ENCODE peak calls at places on chromosomes 3 and 15, in six cellular contexts. G, M, D, A, Z and S are unnamed samples.

GRCh38 chr3:122661633-122662032 is 19.0 kb upstream of the PARP14 start:
- DNase-seq in G (no peak), M (no peak), D (no peak), A (no peak), Z (no peak), S (no peak)

GRCh38 chr15:90497912-90498311 is 31.8 kb upstream of the CRTC3 start:
- DNase-seq in G (peak), M (no peak), D (no peak), A (no peak), Z (no peak), S (no peak)

GRCh38 chr3:160226026-160226739 is 961 bp downstream of the C3orf80 start:
- DNase-seq in G (peak), M (no peak), D (peak), A (no peak), Z (peak), S (no peak)

GRCh38 chr3:133531981-133532380 is 41.5 kb upstream of the CDV3 start:
- DNase-seq in G (no peak), M (no peak), D (peak), A (no peak), Z (no peak), S (no peak)

GRCh38 chr3:32816439-32817194 is 1.2 kb upstream of the TRIM71 start:
- DNase-seq in G (peak), M (no peak), D (peak), A (no peak), Z (peak), S (peak)

GRCh38 chr3:172194702-172195392 is 155.5 kb downstream of the FNDC3B start:
- DNase-seq in G (no peak), M (no peak), D (peak), A (no peak), Z (peak), S (peak)

GRCh38 chr15:95626501-95627361 is 703.8 kb upstream of the NR2F2 start:
- DNase-seq in G (peak), M (no peak), D (no peak), A (no peak), Z (no peak), S (no peak)

GRCh38 chr3:168342946-168343856 is 247.5 kb upstream of the GOLIM4 start:
- DNase-seq in G (no peak), M (no peak), D (no peak), A (no peak), Z (no peak), S (no peak)

GRCh38 chr15:44188810-44189209 is 6.3 kb downstream of the FRMD5 start:
- DNase-seq in G (no peak), M (no peak), D (no peak), A (no peak), Z (no peak), S (no peak)

GRCh38 chr3:128001576-128001975 is 50.7 kb upstream of the SEC61A1 start:
- DNase-seq in G (no peak), M (no peak), D (no peak), A (no peak), Z (no peak), S (no peak)

GRCh38 chr3:81581966-81582599 is 179.4 kb downstream of the GBE1 start:
- DNase-seq in G (peak), M (peak), D (peak), A (no peak), Z (peak), S (no peak)

GRCh38 chr3:57832925-57833324 is 76.8 kb downstream of the SLMAP start:
- DNase-seq in G (no peak), M (no peak), D (no peak), A (no peak), Z (no peak), S (no peak)

GRCh38 chr3:167882057-167882667 is 146.6 kb downstream of the SERPINI1 start:
- DNase-seq in G (no peak), M (no peak), D (peak), A (no peak), Z (peak), S (no peak)

GRCh38 chr3:2826453-2826852 is 283.7 kb downstream of the IL5RA start:
- DNase-seq in G (no peak), M (no peak), D (no peak), A (no peak), Z (no peak), S (no peak)

GRCh38 chr3:190155752-190156151 is 35.1 kb upstream of the P3H2 start:
- DNase-seq in G (no peak), M (no peak), D (peak), A (no peak), Z (no peak), S (no peak)

GRCh38 chr15:32704343-32705076 is 13.3 kb upstream of the GREM1 start:
- DNase-seq in G (no peak), M (no peak), D (peak), A (no peak), Z (no peak), S (no peak)

GRCh38 chr3:14780927-14781507 is 37.7 kb upstream of the FGD5 start:
- DNase-seq in G (peak), M (peak), D (peak), A (no peak), Z (peak), S (peak)

GRCh38 chr3:29764059-29764458 is 483.2 kb downstream of the RBMS3 start:
- DNase-seq in G (no peak), M (no peak), D (peak), A (no peak), Z (no peak), S (no peak)

GRCh38 chr3:42526616-42527367 is 24.3 kb downstream of the VIPR1 start:
- DNase-seq in G (no peak), M (no peak), D (no peak), A (peak), Z (no peak), S (no peak)

GRCh38 chr3:141686477-141687280 is 51.4 kb upstream of the RNF7 start:
- DNase-seq in G (no peak), M (peak), D (peak), A (no peak), Z (peak), S (no peak)

GRCh38 chr3:152419748-152420147 is 151.0 kb downstream of the MBNL1 start:
- DNase-seq in G (no peak), M (no peak), D (no peak), A (no peak), Z (no peak), S (no peak)

GRCh38 chr15:43873651-43874050 is 46.8 kb downstream of the WDR76 start:
- DNase-seq in G (no peak), M (no peak), D (no peak), A (no peak), Z (no peak), S (no peak)

GRCh38 chr3:182121424-182121823 is 409.7 kb downstream of the SOX2 start:
- DNase-seq in G (no peak), M (no peak), D (no peak), A (no peak), Z (no peak), S (no peak)

GRCh38 chr3:136279092-136279491 is 29.0 kb downstream of the PCCB start:
- DNase-seq in G (no peak), M (no peak), D (no peak), A (no peak), Z (no peak), S (no peak)

GRCh38 chr3:137761099-137761562 is 3.0 kb upstream of the SOX14 start:
- DNase-seq in G (peak), M (no peak), D (no peak), A (no peak), Z (no peak), S (no peak)

GRCh38 chr15:91055548-91056331 is 33.3 kb upstream of the VPS33B start:
- DNase-seq in G (peak), M (peak), D (peak), A (no peak), Z (peak), S (peak)

GRCh38 chr15:79680721-79681120 is 216.1 kb downstream of the MTHFS start:
- DNase-seq in G (no peak), M (no peak), D (peak), A (no peak), Z (peak), S (no peak)